ENCODE peak calls at places on chromosomes 4 and X, in nine cellular contexts. K is ecto neural progenitor cell, E is amniotic stem cell, O is GM04503, W is endothelial cell, H is GM04504, C is NCI-H1930, N is fibroblast of pulmonary artery, M is epithelial cell of esophagus. U is an unnamed sample.

GRCh38 chrX:10393899-10394298 is 226.5 kb downstream of the MID1 start:
- DNase-seq in K (no peak), N (peak), O (no peak), E (no peak), M (peak), C (no peak), W (no peak), H (no peak), U (no peak)

GRCh38 chr4:20403317-20403716 is 151.6 kb downstream of the SLIT2 start:
- DNase-seq in E (no peak), W (no peak), M (no peak), O (no peak), H (no peak), N (no peak), C (no peak), K (no peak), U (no peak)

GRCh38 chr4:107818301-107818910 is 6.3 kb upstream of the SGMS2 start:
- DNase-seq in C (no peak), K (no peak), W (no peak), N (no peak), O (no peak), H (no peak), M (no peak), E (no peak), U (no peak)

GRCh38 chrX:97850911-97851310 is 967.2 kb downstream of the RPA4 start:
- DNase-seq in K (no peak), M (no peak), N (no peak), H (no peak), O (no peak), W (no peak), C (no peak), E (no peak), U (no peak)

GRCh38 chr4:150078041-150078995 is at the start of gene DCLK2:
- DNase-seq in H (peak), K (peak), C (peak), O (no peak), W (peak), E (peak), N (peak), M (peak), U (peak)

GRCh38 chr4:62835579-62835978 is 1573.7 kb downstream of the TECRL start:
- DNase-seq in N (no peak), E (no peak), O (no peak), C (no peak), W (no peak), M (no peak), K (no peak), H (no peak), U (no peak)

GRCh38 chrX:38452603-38453002 is 100.2 kb downstream of the OTC start:
- DNase-seq in M (no peak), K (no peak), C (peak), E (no peak), W (no peak), H (no peak), O (no peak), N (no peak), U (no peak)

GRCh38 chrX:15418707-15419181 is 34.5 kb upstream of the VEGFD start:
- DNase-seq in N (no peak), C (no peak), M (no peak), O (no peak), E (no peak), H (no peak), K (no peak), W (no peak), U (no peak)

GRCh38 chr4:32790803-32791202 is 2070.6 kb downstream of the PCDH7 start:
- DNase-seq in E (no peak), K (no peak), N (no peak), C (no peak), W (no peak), O (no peak), M (no peak), H (no peak), U (no peak)

GRCh38 chr4:87017580-87018061 is 82.8 kb downstream of the AFF1 start:
- DNase-seq in W (no peak), E (no peak), N (peak), M (no peak), H (no peak), C (no peak), K (no peak), O (peak), U (no peak)

U was measured in right atrium auricular region.